ENCODE peak calls at places on chromosomes 11 and 22, in four cellular contexts. H is AG04450, C is RWPE1, V is non-pigmented ciliary epithelial cell. D is an unnamed sample.

GRCh38 chr22:25057013-25057881 is 104.7 kb downstream of the KIAA1671 start:
- DNase-seq in H (no peak), C (peak), V (no peak), D (no peak)

GRCh38 chr11:123519055-123519796 is 89.2 kb downstream of the GRAMD1B start:
- DNase-seq in V (no peak), H (no peak), C (no peak), D (peak)

GRCh38 chr11:7564803-7565202 is 51.0 kb downstream of the PPFIBP2 start:
- DNase-seq in C (no peak), V (no peak), H (no peak), D (no peak)

GRCh38 chr22:42820075-42820763 is 36.9 kb downstream of the ARFGAP3 start:
- DNase-seq in H (peak), V (peak), C (peak), D (peak)

GRCh38 chr11:45182902-45183301 is 36.5 kb downstream of the PRDM11 start:
- DNase-seq in H (no peak), V (no peak), C (no peak), D (no peak)

GRCh38 chr11:2538951-2539735 is 94.3 kb downstream of the KCNQ1 start:
- DNase-seq in C (no peak), V (no peak), H (no peak), D (no peak)

GRCh38 chr22:23272371-23272770 is 92.1 kb downstream of the BCR start:
- DNase-seq in H (no peak), V (no peak), C (no peak), D (no peak)

GRCh38 chr11:65502274-65502851 is 3.5 kb downstream of the MALAT1 start:
- DNase-seq in H (no peak), C (no peak), V (no peak), D (no peak)

GRCh38 chr22:27842994-27843431 is 41.5 kb upstream of the MN1 start:
- DNase-seq in H (no peak), C (no peak), V (no peak), D (no peak)

GRCh38 chr11:11992257-11992690 is 16.2 kb downstream of the DKK3 start:
- DNase-seq in H (no peak), C (peak), V (no peak), D (no peak)

GRCh38 chr22:42162728-42163489 is 32.3 kb upstream of the CYP2D6 start:
- DNase-seq in H (no peak), C (peak), V (no peak), D (no peak)

GRCh38 chr11:2791521-2792375 is 92.0 kb upstream of the KCNQ1OT1 start:
- DNase-seq in H (no peak), V (no peak), C (no peak), D (no peak)

GRCh38 chr11:40133526-40133925 is 1325.9 kb downstream of the LRRC4C start:
- DNase-seq in V (no peak), C (no peak), H (no peak), D (no peak)

GRCh38 chr22:31122532-31123291 is at the start of gene INPP5J:
- DNase-seq in V (no peak), H (no peak), C (peak), D (no peak)

GRCh38 chr11:99019676-99020075 is 1.1 kb upstream of the CNTN5 start:
- DNase-seq in H (no peak), V (no peak), C (no peak), D (no peak)

GRCh38 chr11:126311464-126312291 is 7.8 kb downstream of the DCPS start:
- DNase-seq in H (no peak), C (no peak), V (no peak), D (peak)

GRCh38 chr11:70497536-70498075 is 99.3 kb downstream of the CTTN start:
- DNase-seq in V (no peak), H (no peak), C (no peak), D (no peak)

GRCh38 chr11:75468534-75469340 is 35.7 kb upstream of the KLHL35 start:
- DNase-seq in C (no peak), V (no peak), H (peak), D (peak)

GRCh38 chr11:118310781-118311485 is 6.4 kb downstream of the CD3E start:
- DNase-seq in H (no peak), C (no peak), V (no peak), D (no peak)

GRCh38 chr11:94513091-94513490 is 830 bp downstream of the C11orf97 start:
- DNase-seq in H (no peak), V (no peak), C (peak), D (no peak)

GRCh38 chr22:24350627-24351026 is 76.8 kb upstream of the ADORA2A start:
- DNase-seq in H (no peak), C (no peak), V (no peak), D (no peak)

GRCh38 chr22:18012528-18012927 is 11.8 kb downstream of the MICAL3 start:
- DNase-seq in V (no peak), H (no peak), C (peak), D (no peak)

GRCh38 chr11:72872012-72872411 is 57.8 kb downstream of the ATG16L2 start:
- DNase-seq in H (no peak), V (no peak), C (no peak), D (no peak)

GRCh38 chr11:117657801-117658200 is 139.2 kb downstream of the DSCAML1 start:
- DNase-seq in H (no peak), C (no peak), V (no peak), D (no peak)

GRCh38 chr11:10019906-10020682 is 273.9 kb downstream of the SBF2 start:
- DNase-seq in V (no peak), C (no peak), H (no peak), D (peak)

GRCh38 chr11:45667929-45668680 is 2.7 kb upstream of the CHST1 start:
- DNase-seq in H (no peak), C (no peak), V (no peak), D (no peak)

GRCh38 chr22:34992672-34993071 is 73.3 kb upstream of the ISX start:
- DNase-seq in C (no peak), V (no peak), H (no peak), D (no peak)

GRCh38 chr22:41873391-41873790 is 40.5 kb downstream of the SREBF2 start:
- DNase-seq in V (no peak), H (no peak), C (no peak), D (no peak)

GRCh38 chr22:46654927-46655595 is 34.9 kb downstream of the GRAMD4 start:
- DNase-seq in C (peak), H (no peak), V (no peak), D (no peak)

GRCh38 chr11:70525006-70525405 is 126.7 kb downstream of the CTTN start:
- DNase-seq in H (no peak), V (no peak), C (no peak), D (no peak)

GRCh38 chr11:86372586-86372985 is 2.1 kb upstream of the CCDC81 start:
- DNase-seq in V (no peak), C (peak), H (no peak), D (no peak)

GRCh38 chr11:118939948-118940598 is 14.3 kb upstream of the BCL9L start:
- DNase-seq in H (no peak), C (no peak), V (no peak), D (peak)

GRCh38 chr11:69682681-69683326 is 7.7 kb upstream of the LTO1 start:
- DNase-seq in C (no peak), V (no peak), H (no peak), D (no peak)

GRCh38 chr11:91978747-91979146 is 245.9 kb upstream of the FAT3 start:
- DNase-seq in C (peak), V (no peak), H (no peak), D (no peak)

GRCh38 chr22:38623357-38623756 is 32.8 kb downstream of the FAM227A start:
- DNase-seq in H (no peak), C (no peak), V (no peak), D (peak)

GRCh38 chr11:1077033-1077416 is 2.4 kb downstream of the MUC2 start:
- DNase-seq in V (no peak), C (no peak), H (no peak), D (no peak)

GRCh38 chr22:50542416-50542927 is 3.2 kb upstream of the KLHDC7B start:
- DNase-seq in V (no peak), C (no peak), H (no peak), D (peak)

GRCh38 chr11:120702656-120703055 is 191.1 kb downstream of the GRIK4 start:
- DNase-seq in V (no peak), C (no peak), H (no peak), D (peak)

GRCh38 chr11:31812392-31813241 is 1.5 kb upstream of the PAX6 start:
- DNase-seq in H (no peak), C (no peak), V (no peak), D (no peak)

D was measured in MV-4-11.